ENCODE peak calls at places on chromosomes 1 and 21, in seven cellular contexts. P, N, E, K, G, S and Z are unnamed samples.

GRCh38 chr1:211833174-211833820 is 2.7 kb upstream of the LPGAT1 start:
- DNase-seq in S (no peak), P (no peak), G (no peak), E (no peak), N (no peak), K (no peak), Z (no peak)

GRCh38 chr1:117674521-117675400 is 68.9 kb downstream of the TENT5C start:
- DNase-seq in N (peak), S (no peak), G (peak), K (no peak), E (no peak), P (no peak), Z (peak)

GRCh38 chr1:2541619-2542246 is 11.7 kb upstream of the HES5 start:
- DNase-seq in E (no peak), P (no peak), S (no peak), N (no peak), K (no peak), G (no peak), Z (no peak)

GRCh38 chr21:28899744-28900143 is 92.9 kb downstream of the LTN1 start:
- DNase-seq in P (no peak), K (no peak), N (no peak), E (no peak), S (no peak), G (no peak), Z (peak)

GRCh38 chr1:157652859-157653493 is 47.6 kb downstream of the FCRL3 start:
- DNase-seq in K (no peak), S (no peak), P (no peak), G (no peak), N (no peak), E (no peak), Z (no peak)

GRCh38 chr1:174786760-174787159 is 213.0 kb upstream of the CACYBP start:
- DNase-seq in E (no peak), K (no peak), G (no peak), S (no peak), N (no peak), P (no peak), Z (no peak)

GRCh38 chr1:213284626-213285025 is 233.6 kb downstream of the RPS6KC1 start:
- DNase-seq in N (no peak), G (no peak), K (no peak), S (no peak), E (no peak), P (no peak), Z (peak)

GRCh38 chr1:19484793-19485361 is 462 bp downstream of the CAPZB start:
- DNase-seq in G (no peak), P (peak), E (peak), K (no peak), N (no peak), S (no peak), Z (no peak)

GRCh38 chr1:226181996-226182714 is 4.4 kb downstream of the ACBD3 start:
- DNase-seq in E (peak), K (peak), N (peak), G (no peak), P (peak), S (peak), Z (peak)

GRCh38 chr1:166032901-166033371 is 133.9 kb downstream of the FAM78B start:
- DNase-seq in G (no peak), N (peak), S (no peak), P (no peak), E (no peak), K (peak), Z (no peak)

GRCh38 chr1:6757719-6758435 is 27.4 kb upstream of the CAMTA1 start:
- DNase-seq in G (no peak), K (no peak), S (no peak), E (peak), P (no peak), N (no peak), Z (peak)

GRCh38 chr21:38645282-38645681 is 147.0 kb upstream of the ERG start:
- DNase-seq in G (no peak), K (no peak), S (no peak), P (no peak), N (no peak), E (no peak), Z (peak)

GRCh38 chr1:208048904-208049303 is 138.0 kb upstream of the CD34 start:
- DNase-seq in P (no peak), E (no peak), K (no peak), G (no peak), N (no peak), S (no peak), Z (no peak)

GRCh38 chr1:119865607-119866006 is 30.7 kb downstream of the ADAM30 start:
- DNase-seq in S (no peak), K (no peak), G (no peak), P (no peak), N (no peak), E (no peak), Z (peak)

GRCh38 chr1:54312874-54313316 is 93.3 kb downstream of the SSBP3 start:
- DNase-seq in S (no peak), N (no peak), P (no peak), E (peak), K (peak), G (no peak), Z (peak)

GRCh38 chr1:211625040-211625439 is 46.1 kb upstream of the SLC30A1 start:
- DNase-seq in E (peak), S (no peak), K (no peak), P (peak), G (no peak), N (peak), Z (peak)

GRCh38 chr1:110337704-110338199 is 1.4 kb upstream of the RBM15 start:
- DNase-seq in E (peak), K (peak), G (peak), S (no peak), P (peak), N (no peak), Z (no peak)

GRCh38 chr1:86381223-86381622 is 14.9 kb downstream of the ODF2L start:
- DNase-seq in G (no peak), E (no peak), P (no peak), N (no peak), S (no peak), K (no peak), Z (no peak)

GRCh38 chr1:116766616-116767469 is 12.6 kb downstream of the CD2 start:
- DNase-seq in N (no peak), K (no peak), E (no peak), P (no peak), S (no peak), G (no peak), Z (peak)

GRCh38 chr1:10825592-10825991 is 29.1 kb upstream of the CASZ1 start:
- DNase-seq in G (no peak), K (no peak), P (no peak), S (no peak), E (no peak), N (no peak), Z (no peak)

GRCh38 chr1:179824265-179824664 is 53.3 kb downstream of the TOR1AIP2 start:
- DNase-seq in N (no peak), E (no peak), P (no peak), S (no peak), G (no peak), K (peak), Z (no peak)

GRCh38 chr21:33380483-33380998 is 22.7 kb upstream of the IFNGR2 start:
- DNase-seq in E (peak), G (peak), N (peak), P (peak), S (peak), K (peak), Z (peak)

GRCh38 chr1:197980457-197980856 is 63.3 kb downstream of the LHX9 start:
- DNase-seq in K (no peak), E (peak), N (no peak), P (no peak), S (no peak), G (no peak), Z (no peak)

GRCh38 chr21:41716756-41717155 is 50.1 kb downstream of the RIPK4 start:
- DNase-seq in E (no peak), N (no peak), S (no peak), G (no peak), K (no peak), P (no peak), Z (no peak)

GRCh38 chr1:32332290-32333079 is 3.5 kb downstream of the MARCKSL1 start:
- DNase-seq in E (peak), N (no peak), K (no peak), G (no peak), P (no peak), S (no peak), Z (no peak)

GRCh38 chr1:63322944-63323865 is 838 bp downstream of the FOXD3 start:
- DNase-seq in G (no peak), E (peak), N (peak), K (peak), P (no peak), S (no peak), Z (peak)

GRCh38 chr21:24045775-24046215 is 1561.5 kb downstream of the MRPL39 start:
- DNase-seq in K (no peak), P (peak), G (no peak), N (peak), E (peak), S (peak), Z (peak)

GRCh38 chr1:60562715-60563114 is 489.1 kb upstream of the C1orf87 start:
- DNase-seq in N (no peak), S (no peak), E (no peak), K (no peak), P (no peak), G (no peak), Z (no peak)

GRCh38 chr1:55362558-55362957 is 147.4 kb upstream of the USP24 start:
- DNase-seq in E (no peak), P (peak), K (no peak), S (no peak), N (no peak), G (no peak), Z (peak)

GRCh38 chr1:64955093-64956066 is 11.0 kb downstream of the JAK1 start:
- DNase-seq in S (no peak), E (peak), P (no peak), N (no peak), G (no peak), K (no peak), Z (no peak)

GRCh38 chr1:111201275-111202090 is 1.0 kb upstream of the DENND2D start:
- DNase-seq in P (no peak), N (no peak), K (no peak), S (no peak), E (no peak), G (no peak), Z (no peak)

GRCh38 chr1:234961468-234962339 is 166.9 kb downstream of the TOMM20 start:
- DNase-seq in N (no peak), S (no peak), K (peak), P (no peak), E (no peak), G (no peak), Z (peak)

GRCh38 chr21:31931644-31932469 is 59.0 kb downstream of the HUNK start:
- DNase-seq in P (no peak), N (no peak), E (no peak), G (no peak), K (no peak), S (no peak), Z (no peak)

GRCh38 chr1:7680791-7681165 is 90.3 kb upstream of the VAMP3 start:
- DNase-seq in P (no peak), N (peak), S (no peak), G (no peak), E (peak), K (no peak), Z (no peak)

GRCh38 chr1:32242341-32242851 is 4.6 kb upstream of the FAM167B start:
- DNase-seq in G (no peak), E (peak), P (peak), S (no peak), K (no peak), N (no peak), Z (no peak)

GRCh38 chr1:11682287-11682771 is 1.4 kb upstream of the MAD2L2 start:
- DNase-seq in N (peak), P (no peak), S (no peak), G (no peak), E (peak), K (no peak), Z (no peak)

GRCh38 chr1:156338180-156338973 is at the start of the genes CCT3 and TSACC:
- DNase-seq in E (peak), K (peak), G (peak), P (peak), S (peak), N (peak), Z (peak)

GRCh38 chr1:156337888-156338179 is 258 bp downstream of the CCT3 start:
- DNase-seq in N (no peak), S (no peak), P (no peak), E (no peak), K (no peak), G (no peak), Z (no peak)

GRCh38 chr1:156337052-156337887 is 822 bp downstream of the CCT3 start:
- DNase-seq in G (no peak), E (no peak), N (peak), K (no peak), S (no peak), P (no peak), Z (peak)

GRCh38 chr1:156336242-156336641 is 1.9 kb downstream of the CCT3 start:
- DNase-seq in G (no peak), P (no peak), S (no peak), N (peak), K (no peak), E (peak), Z (no peak)
- H3K4me3 ChIP-seq in G (no peak), P (peak), S (no peak), N (peak), K (no peak), E (peak), Z (peak)

DNA sequence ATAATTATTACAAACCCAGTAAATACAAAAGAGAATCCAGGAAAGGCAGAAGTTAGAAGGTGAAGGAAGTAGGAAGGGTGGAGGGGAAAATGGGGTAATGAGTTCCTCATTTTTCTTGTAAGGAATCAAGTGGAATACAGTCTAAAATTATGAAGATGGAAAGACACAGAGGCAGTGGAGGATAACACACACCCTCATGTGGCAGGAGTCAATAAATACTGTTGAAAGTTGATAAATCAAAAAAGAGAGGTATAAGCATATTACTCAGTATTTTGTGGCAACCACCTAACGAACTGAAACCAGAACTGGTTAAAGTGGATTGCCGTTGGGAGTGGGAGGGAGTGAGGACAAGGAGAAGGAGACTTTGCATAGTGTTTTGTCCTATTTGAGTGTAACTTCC is 78.6 kb upstream of the SLC44A3 start:
- DNase-seq in K (no peak), G (no peak), N (no peak), P (no peak), E (no peak), S (no peak), Z (peak)
- TF ChIP-seq CTCF in K (no peak), G (no peak), N (peak), P (no peak), E (no peak), S (no peak), Z (peak)

GRCh38 chr1:236066828-236067386 is 2.0 kb upstream of the NID1 start:
- DNase-seq in G (peak), P (peak), E (peak), K (peak), S (peak), N (no peak), Z (no peak)
- H3K4me3 ChIP-seq in G (no peak), P (peak), E (no peak), K (no peak), S (no peak), N (no peak), Z (no peak)

GRCh38 chr1:14392161-14392886 is 206.2 kb upstream of the KAZN start:
- DNase-seq in K (no peak), P (no peak), G (no peak), S (no peak), N (no peak), E (no peak), Z (no peak)
- TF ChIP-seq CTCF in K (no peak), P (no peak), G (no peak), S (no peak), N (no peak), E (no peak), Z (no peak)